ENCODE peak calls at places on chromosomes 12 and 14, in ten cellular contexts. U is iris pigment epithelial cell; L is mammary epithelial cell; Q is T-helper 22 cell; W is lung; P is T-helper 2 cell; S is stimulated activated CD4-positive, alpha-beta T cell treated with anti-CD3 and anti-CD28 coated beads, TNF-alpha, amount 100 ng/mL, for 4 hours; X is T-helper 1 cell; F is EL; N is NCI-H2107. H is an unnamed sample.
A peak's percentile ranks its signal among the peaks of the same experiment; 100 is the strongest.

GRCh38 chr14:71776463-71777359 is 155.5 kb upstream of the RGS6 start:
- DNase-seq in S (no peak), W (no peak), N (no peak), P (no peak), U (peak; percentile 12), L (no peak), F (no peak), Q (no peak), X (peak; percentile 55), H (no peak)

GRCh38 chr14:91068642-91069041 is 8.2 kb upstream of the RPS6KA5 start:
- DNase-seq in L (no peak), S (no peak), Q (no peak), W (no peak), P (no peak), U (no peak), X (peak; percentile 50), N (no peak), F (no peak), H (no peak)

GRCh38 chr14:95480887-95481226 is 35.6 kb downstream of the SYNE3 start:
- DNase-seq in W (no peak), P (no peak), N (no peak), L (no peak), Q (no peak), U (no peak), X (no peak), F (no peak), S (no peak), H (no peak)

GRCh38 chr14:73173092-73173735 is 36.9 kb downstream of the PSEN1 start:
- DNase-seq in L (peak; percentile 9), N (peak; percentile 9), X (peak; percentile 39), Q (no peak), S (no peak), U (peak; percentile 59), F (peak; percentile 54), W (no peak), P (no peak), H (peak; percentile 72)

GRCh38 chr14:102778616-102779351 is 1.5 kb downstream of the TRAF3 start:
- DNase-seq in N (no peak), Q (no peak), S (no peak), F (no peak), L (no peak), U (peak; percentile 10), X (no peak), P (no peak), W (no peak), H (peak; percentile 45)

GRCh38 chr12:88553941-88554658 is 26.2 kb downstream of the KITLG start:
- DNase-seq in X (no peak), W (no peak), P (no peak), N (peak; percentile 52), L (peak; percentile 77), S (no peak), U (peak; percentile 93), F (peak; percentile 71), Q (no peak), H (no peak)

GRCh38 chr14:54570651-54571415 is 3.9 kb downstream of the SAMD4A start:
- DNase-seq in P (no peak), W (no peak), X (peak; percentile 28), F (peak; percentile 88), Q (no peak), N (no peak), U (peak; percentile 95), L (peak; percentile 75), S (no peak), H (peak; percentile 96)

GRCh38 chr12:76422878-76423438 is 74.7 kb upstream of the BBS10 start:
- DNase-seq in P (no peak), L (peak; percentile 73), N (no peak), S (no peak), Q (no peak), X (no peak), U (peak; percentile 83), W (no peak), F (peak; percentile 59), H (peak; percentile 73)

GRCh38 chr12:18352312-18352711 is 91.0 kb downstream of the PIK3C2G start:
- DNase-seq in N (no peak), L (no peak), P (no peak), S (no peak), F (no peak), Q (no peak), U (no peak), W (no peak), X (no peak), H (no peak)

GRCh38 chr12:48336564-48336963 is 14.2 kb downstream of the ZNF641 start:
- DNase-seq in L (no peak), U (no peak), W (no peak), P (no peak), Q (no peak), N (no peak), X (no peak), F (no peak), S (no peak), H (no peak)

GRCh38 chr14:81200041-81200440 is 20.7 kb downstream of the GTF2A1 start:
- DNase-seq in L (no peak), N (no peak), U (no peak), S (no peak), X (peak; percentile 32), W (no peak), P (no peak), F (no peak), Q (no peak), H (no peak)

GRCh38 chr12:93572712-93573551 is 457 bp downstream of the SOCS2 start:
- DNase-seq in Q (no peak), L (peak; percentile 15), F (peak; percentile 64), N (no peak), S (peak; percentile 20), P (no peak), W (no peak), U (peak; percentile 38), X (peak; percentile 24), H (peak; percentile 67)

GRCh38 chr12:2959194-2959507 is at the start of gene TEAD4:
- DNase-seq in Q (no peak), W (peak; percentile 86), N (no peak), X (no peak), P (no peak), U (peak; percentile 79), S (no peak), L (peak; percentile 75), F (peak; percentile 92), H (peak; percentile 90)

GRCh38 chr12:49055978-49056754 is 4.4 kb downstream of the KMT2D start:
- DNase-seq in F (peak; percentile 75), W (peak; percentile 79), U (peak; percentile 91), X (peak; percentile 72), N (no peak), S (no peak), P (peak; percentile 10), L (peak; percentile 63), Q (peak; percentile 45), H (peak; percentile 85)

GRCh38 chr12:114655934-114656697 is 27.9 kb downstream of the TBX3 start:
- DNase-seq in U (peak; percentile 97), Q (no peak), S (no peak), N (no peak), F (no peak), X (no peak), W (no peak), L (no peak), P (no peak), H (no peak)

GRCh38 chr12:55925371-55925770 is 2.3 kb downstream of the PYM1 start:
- DNase-seq in F (no peak), U (no peak), S (no peak), N (no peak), L (no peak), W (no peak), P (no peak), X (no peak), Q (no peak), H (no peak)

GRCh38 chr12:27822076-27822712 is 42.2 kb upstream of the MANSC4 start:
- DNase-seq in F (peak; percentile 82), U (peak; percentile 97), N (no peak), S (peak; percentile 38), Q (peak; percentile 64), X (peak; percentile 90), L (peak; percentile 98), W (no peak), P (peak; percentile 59), H (peak; percentile 98)

GRCh38 chr12:87127272-87127671 is 871.1 kb upstream of the MGAT4C start:
- DNase-seq in Q (no peak), U (peak; percentile 79), S (no peak), N (no peak), F (no peak), W (no peak), X (no peak), P (no peak), L (peak; percentile 47), H (peak; percentile 41)

GRCh38 chr12:76455582-76456345 is 103.8 kb downstream of the OSBPL8 start:
- DNase-seq in Q (no peak), N (no peak), P (no peak), X (peak; percentile 60), L (peak; percentile 89), F (peak; percentile 90), W (no peak), S (no peak), U (peak; percentile 93), H (peak; percentile 96)

GRCh38 chr12:32083489-32083888 is 23.2 kb upstream of the BICD1 start:
- DNase-seq in P (no peak), N (no peak), U (peak; percentile 76), L (peak; percentile 44), F (peak; percentile 81), W (no peak), X (no peak), Q (no peak), S (no peak), H (peak; percentile 78)

GRCh38 chr12:113875681-113876080 is 90.4 kb downstream of the RBM19 start:
- DNase-seq in L (no peak), Q (no peak), S (no peak), N (no peak), X (no peak), U (peak; percentile 29), F (peak; percentile 35), W (no peak), P (no peak), H (peak; percentile 24)

GRCh38 chr12:77685112-77685511 is 145.6 kb upstream of the NAV3 start:
- DNase-seq in U (peak; percentile 81), W (peak; percentile 39), P (no peak), X (peak; percentile 0), F (peak; percentile 61), S (no peak), Q (no peak), N (peak; percentile 13), L (peak; percentile 60), H (peak; percentile 78)

GRCh38 chr12:2374092-2374740 is 321.4 kb downstream of the CACNA1C start:
- DNase-seq in X (no peak), W (no peak), P (no peak), L (no peak), N (no peak), U (no peak), S (no peak), Q (no peak), F (peak; percentile 32), H (no peak)

GRCh38 chr12:75374971-75375370 is 15.9 kb upstream of the GLIPR1L2 start:
- DNase-seq in X (no peak), U (no peak), L (no peak), S (no peak), F (no peak), Q (no peak), W (no peak), N (no peak), P (no peak), H (no peak)

H was measured in ELR.